ENCODE peak calls at places on chromosome 22, in four cellular contexts. N is OCI-LY7, G is tibial artery, M is pancreas. R is an unnamed sample.

GRCh38 chr22:17980013-17980510 is 44.3 kb downstream of the MICAL3 start:
- DNase-seq in N (no peak), G (no peak), M (no peak), R (no peak)

GRCh38 chr22:29031236-29031982 is 30.2 kb downstream of the C22orf31 start:
- DNase-seq in N (no peak), G (peak; percentile 89), M (peak; percentile 42), R (peak; percentile 80)

GRCh38 chr22:45319319-45319675 is 9.6 kb downstream of the FAM118A start:
- DNase-seq in N (no peak), G (no peak), M (no peak), R (no peak)

GRCh38 chr22:40183029-40183581 is 5.4 kb downstream of the TNRC6B start:
- DNase-seq in N (no peak), G (no peak), M (no peak), R (no peak)

GRCh38 chr22:27480487-27480886 is 321.1 kb downstream of the MN1 start:
- DNase-seq in N (no peak), G (no peak), M (no peak), R (no peak)

GRCh38 chr22:44020981-44021380 is 3.1 kb upstream of the PARVB start:
- DNase-seq in N (no peak), G (no peak), M (no peak), R (no peak)

GRCh38 chr22:48832592-48832991 is 995.1 kb downstream of the BRD1 start:
- DNase-seq in N (no peak), G (peak; percentile 27), M (no peak), R (no peak)

GRCh38 chr22:17303840-17304779 is 65.2 kb upstream of the CECR2 start:
- DNase-seq in N (peak; percentile 41), G (no peak), M (no peak), R (no peak)

GRCh38 chr22:17159504-17159951 is 451 bp upstream of the HDHD5 start:
- DNase-seq in N (no peak), G (no peak), M (peak; percentile 21), R (peak; percentile 73)

GRCh38 chr22:44129614-44129976 is 51.1 kb upstream of the PARVG start:
- DNase-seq in N (no peak), G (peak; percentile 6), M (no peak), R (no peak)

GRCh38 chr22:22244337-22245250 is at the start of gene VPREB1:
- DNase-seq in N (peak; percentile 63), G (peak; percentile 54), M (no peak), R (no peak)

GRCh38 chr22:22245256-22245909 is 797 bp downstream of the VPREB1 start:
- DNase-seq in N (no peak), G (peak; percentile 29), M (no peak), R (no peak)

GRCh38 chr22:22241554-22241898 is 3.1 kb upstream of the VPREB1 start:
- DNase-seq in N (no peak), G (peak; percentile 27), M (no peak), R (no peak)

GRCh38 chr22:22242488-22242887 is 2.1 kb upstream of the VPREB1 start:
- DNase-seq in N (no peak), G (peak; percentile 10), M (no peak), R (no peak)

GRCh38 chr22:22243033-22243680 is 1.4 kb upstream of the VPREB1 start:
- DNase-seq in N (peak; percentile 32), G (peak; percentile 44), M (no peak), R (no peak)
- H3K27ac ChIP-seq in N (no peak overlapping the region), G (no peak overlapping the region), M (no peak overlapping the region), R (no peak overlapping the region)

GRCh38 chr22:36455571-36456458 is 25.6 kb downstream of the TXN2 start:
- DNase-seq in N (no peak), G (no peak), M (no peak), R (no peak)
- H3K4me3 ChIP-seq in N (peak overlapping the region; percentile 63), G (peak overlapping the region; percentile 68), M (no peak overlapping the region), R (peak overlapping the region; percentile 24)

DNA sequence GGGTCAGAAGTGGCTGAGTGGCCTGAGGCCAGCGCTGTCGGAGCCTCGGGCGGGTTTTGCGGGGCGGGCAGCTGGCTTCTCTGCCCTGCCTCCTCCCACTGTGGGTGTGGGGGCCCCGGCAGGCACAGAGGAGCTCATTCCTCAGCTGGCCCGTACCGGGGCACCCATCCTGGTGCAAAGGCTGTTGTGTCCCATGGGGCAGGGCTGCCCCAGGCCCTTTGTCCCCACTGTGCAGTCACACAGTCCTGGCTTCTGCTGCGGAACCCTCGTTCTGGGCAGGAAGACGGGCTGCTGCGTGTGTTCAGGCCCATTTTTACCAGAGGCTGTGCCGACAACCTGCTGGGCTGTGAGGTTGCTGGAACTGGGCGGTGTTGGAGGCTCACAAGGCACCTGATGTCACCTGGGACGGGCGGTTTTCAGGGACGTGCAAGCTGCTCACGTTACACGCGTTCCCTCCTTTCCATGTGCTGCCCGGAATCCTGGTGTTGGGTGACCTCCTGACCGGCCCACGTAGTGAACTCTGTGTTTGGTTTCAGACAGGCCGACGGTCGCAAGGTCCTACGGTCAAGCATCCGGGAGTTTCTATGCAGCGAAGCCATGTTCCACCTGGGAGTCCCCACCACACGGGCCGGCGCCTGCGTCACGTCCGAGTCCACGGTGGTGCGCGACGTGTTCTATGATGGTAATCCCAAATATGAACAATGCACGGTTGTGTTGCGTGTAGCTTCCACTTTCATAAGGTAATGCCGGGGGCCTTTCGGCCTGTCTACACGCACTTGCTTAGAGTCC is 5.2 kb downstream of the SELENOO start:
- DNase-seq in N (no peak), G (no peak), M (no peak), R (no peak)
- H3K27ac ChIP-seq in N (no peak overlapping the region), G (no peak overlapping the region), M (no peak overlapping the region), R (no peak overlapping the region)

DNA sequence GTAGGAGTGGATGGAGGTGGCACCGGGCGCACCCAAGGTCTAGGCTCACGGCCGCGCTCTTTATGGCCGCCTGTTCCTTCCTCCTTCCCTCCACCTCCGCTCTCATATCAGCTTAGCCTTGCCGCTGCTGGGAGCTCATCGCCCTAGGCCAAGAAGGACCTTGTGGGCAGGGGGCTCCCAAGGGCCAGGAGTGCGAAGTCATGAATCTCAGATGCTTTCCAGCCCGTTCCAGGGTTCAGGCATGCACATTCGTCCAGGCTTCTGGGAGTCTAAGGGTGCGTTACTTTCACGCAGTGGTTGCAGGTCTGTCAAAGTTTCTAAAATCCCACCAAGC is 4.1 kb upstream of the GALR3 start:
- DNase-seq in N (no peak), G (no peak), M (no peak), R (no peak)
- H3K4me3 ChIP-seq in N (no peak overlapping the region), G (peak overlapping the region; percentile 51), M (no peak overlapping the region), R (peak overlapping the region; percentile 34)

GRCh38 chr22:19984201-19984753 is 32.3 kb downstream of the ARVCF start:
- DNase-seq in N (no peak), G (peak; percentile 91), M (no peak), R (no peak)

GRCh38 chr22:19986011-19986409 is 30.6 kb downstream of the ARVCF start:
- DNase-seq in N (no peak), G (no peak), M (no peak), R (peak; percentile 38)

GRCh38 chr22:19983701-19984100 is 32.9 kb downstream of the ARVCF start:
- DNase-seq in N (no peak), G (peak; percentile 72), M (no peak), R (no peak)

GRCh38 chr22:19986410-19987341 is 29.9 kb downstream of the ARVCF start:
- DNase-seq in N (peak; percentile 79), G (peak; percentile 91), M (peak; percentile 67), R (peak; percentile 79)

GRCh38 chr22:19984851-19985811 is 31.5 kb downstream of the ARVCF start:
- DNase-seq in N (no peak), G (peak; percentile 62), M (no peak), R (no peak)
- H3K27ac ChIP-seq in N (no peak overlapping the region), G (peak overlapping the region; percentile 97), M (no peak overlapping the region), R (no peak overlapping the region)

R was measured in left lung.